ENCODE peak calls at places on chromosomes 6 and 20, in eight cellular contexts. S is activated CD8-positive, alpha-beta T cell treated with anti-CD3 and anti-CD28 coated beads for 36 hours; W is neural progenitor cell; O is astrocyte of the cerebellum; U is right atrium auricular region; C is SK-N-SH; E is adrenal gland; N is spleen. D is an unnamed sample.

GRCh38 chr6:111280445-111280844 is 193.1 kb downstream of the SLC16A10 start:
- DNase-seq in S (no peak), W (no peak), O (peak; percentile 38), U (no peak), C (no peak), E (no peak), N (no peak), D (no peak)

GRCh38 chr6:157989541-157990289 is 8.1 kb downstream of the SYNJ2 start:
- DNase-seq in S (peak; percentile 44), W (no peak), O (no peak), U (no peak), C (peak; percentile 79), E (peak; percentile 93), N (peak; percentile 77), D (no peak)

GRCh38 chr6:34346175-34347119 is 46.0 kb downstream of the NUDT3 start:
- DNase-seq in S (no peak), W (no peak), O (no peak), U (no peak), C (no peak), E (no peak), N (no peak), D (peak; percentile 44)

GRCh38 chr6:1170793-1171192 is 141.1 kb upstream of the FOXQ1 start:
- DNase-seq in S (no peak), W (no peak), O (peak; percentile 1), U (no peak), C (no peak), E (no peak), N (no peak), D (no peak)

GRCh38 chr6:168450921-168451320 is 9.9 kb downstream of the SMOC2 start:
- DNase-seq in S (no peak), W (no peak), O (no peak), U (no peak), C (no peak), E (no peak), N (no peak), D (no peak)

GRCh38 chr6:6803180-6803978 is 214.9 kb downstream of the LY86 start:
- DNase-seq in S (peak; percentile 63), W (no peak), O (no peak), U (no peak), C (no peak), E (no peak), N (peak; percentile 88), D (peak; percentile 50)

GRCh38 chr6:139367810-139368321 is 6.6 kb downstream of the CITED2 start:
- DNase-seq in S (no peak), W (peak; percentile 93), O (peak; percentile 26), U (no peak), C (no peak), E (no peak), N (no peak), D (no peak)

GRCh38 chr6:79803917-79804316 is 143.4 kb downstream of the ELOVL4 start:
- DNase-seq in S (no peak), W (no peak), O (no peak), U (no peak), C (no peak), E (no peak), N (no peak), D (no peak)

GRCh38 chr6:109740787-109741186 is 49.7 kb downstream of the FIG4 start:
- DNase-seq in S (peak; percentile 9), W (no peak), O (no peak), U (no peak), C (no peak), E (no peak), N (peak; percentile 71), D (no peak)

GRCh38 chr6:156756630-156757610 is 20.3 kb upstream of the ARID1B start:
- DNase-seq in S (no peak), W (no peak), O (no peak), U (no peak), C (no peak), E (no peak), N (no peak), D (no peak)

GRCh38 chr6:28772480-28773381 is 151.1 kb downstream of the TRIM27 start:
- DNase-seq in S (no peak), W (peak; percentile 53), O (no peak), U (no peak), C (no peak), E (no peak), N (no peak), D (no peak)

GRCh38 chr6:27601668-27602254 is 128.9 kb upstream of the ZNF184 start:
- DNase-seq in S (no peak), W (peak; percentile 65), O (no peak), U (no peak), C (no peak), E (no peak), N (no peak), D (no peak)

GRCh38 chr6:39091163-39091562 is 23.8 kb downstream of the SAYSD1 start:
- DNase-seq in S (no peak), W (no peak), O (no peak), U (no peak), C (no peak), E (no peak), N (no peak), D (no peak)

GRCh38 chr6:39093167-39093708 is 21.7 kb downstream of the SAYSD1 start:
- DNase-seq in S (no peak), W (no peak), O (no peak), U (no peak), C (no peak), E (no peak), N (no peak), D (no peak)

GRCh38 chr6:39095578-39095977 is 19.4 kb downstream of the SAYSD1 start:
- DNase-seq in S (no peak), W (no peak), O (no peak), U (no peak), C (no peak), E (no peak), N (no peak), D (no peak)

GRCh38 chr6:39090036-39090435 is 24.9 kb downstream of the SAYSD1 start:
- DNase-seq in S (no peak), W (no peak), O (no peak), U (no peak), C (no peak), E (no peak), N (no peak), D (no peak)

GRCh38 chr6:39092124-39092523 is 22.9 kb downstream of the SAYSD1 start:
- DNase-seq in S (peak; percentile 24), W (peak; percentile 62), O (no peak), U (no peak), C (peak; percentile 41), E (no peak), N (no peak), D (no peak)
- TF ChIP-seq CTCF in S (no peak), W (peak; percentile 48), O (no peak), U (peak; percentile 29), C (no peak), E (no peak), N (no peak), D (no peak)

DNA sequence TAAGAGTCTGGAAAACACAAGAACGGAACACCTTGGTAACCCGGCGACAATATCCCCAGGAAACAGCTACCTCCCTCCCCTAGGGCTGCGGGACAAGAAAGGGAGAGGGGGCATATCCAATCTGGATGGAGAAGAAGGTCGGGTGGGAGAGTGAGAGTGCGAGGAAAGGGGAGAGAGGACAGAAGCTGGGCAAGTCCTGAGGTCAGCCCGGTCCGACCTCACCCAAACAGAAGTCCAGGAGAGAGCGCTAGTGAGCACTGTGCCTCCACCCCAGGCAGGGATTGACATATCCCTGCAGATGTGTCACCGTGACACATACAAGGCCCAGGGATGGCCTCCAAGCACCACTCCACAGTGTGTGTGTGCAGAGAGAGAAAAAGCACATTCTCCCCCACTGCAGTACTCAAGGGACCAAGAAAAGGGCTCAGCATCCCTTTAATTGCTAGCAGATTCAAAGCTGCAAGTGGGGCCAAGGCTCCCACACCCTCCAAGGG is 3.3 kb downstream of the PXDC1 start:
- DNase-seq in S (peak; percentile 56), W (peak; percentile 84), O (no peak), U (peak; percentile 89), C (peak; percentile 86), E (peak; percentile 90), N (no peak), D (peak; percentile 77)
- TF ChIP-seq CTCF in S (peak; percentile 42), W (peak; percentile 63), O (peak; percentile 76), U (peak; percentile 82), C (peak; percentile 80), E (peak; percentile 77), N (peak; percentile 30), D (peak; percentile 44)

DNA sequence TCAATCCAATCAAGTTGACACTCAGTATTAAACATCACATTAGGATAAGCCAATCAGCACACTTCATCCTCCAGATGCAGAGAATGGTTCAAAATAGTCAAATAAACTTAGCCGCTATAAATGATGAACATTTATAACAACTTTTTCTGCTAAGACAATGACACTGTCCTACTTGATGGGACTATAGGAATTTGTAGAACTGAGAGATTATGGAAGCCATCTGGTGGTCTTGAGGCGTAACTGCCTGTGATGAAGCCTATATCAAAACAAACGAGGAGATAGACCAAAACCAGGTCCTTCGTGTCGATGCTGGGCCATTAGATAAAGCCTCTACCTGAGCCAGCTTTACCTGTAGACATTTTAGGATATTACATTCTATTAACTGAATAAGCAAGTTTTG is 631.1 kb downstream of the COL12A1 start:
- DNase-seq in S (no peak), W (peak; percentile 46), O (no peak), U (no peak), C (peak; percentile 13), E (no peak), N (no peak), D (peak; percentile 12)
- TF ChIP-seq CTCF in S (peak; percentile 25), W (peak; percentile 64), O (peak; percentile 74), U (peak; percentile 56), C (peak; percentile 69), E (peak; percentile 34), N (no peak), D (peak; percentile 11)

DNA sequence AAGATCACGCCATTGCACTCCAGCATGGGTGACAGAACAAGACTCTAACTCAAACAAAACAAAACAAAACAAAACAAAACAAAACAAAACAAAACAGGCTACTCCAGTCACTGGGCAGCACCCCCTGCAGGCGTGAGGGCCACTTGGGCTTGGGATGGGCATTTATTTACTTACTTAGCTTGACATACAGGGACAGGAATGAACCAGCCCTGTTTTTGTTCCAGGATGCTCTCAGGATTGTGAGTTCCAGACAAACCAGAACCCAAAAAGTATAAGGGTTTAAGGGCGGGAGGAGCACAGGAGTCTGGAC is 4.0 kb upstream of the PTPN1 start:
- DNase-seq in S (no peak), W (no peak), O (no peak), U (no peak), C (no peak), E (no peak), N (no peak), D (no peak)
- TF ChIP-seq CTCF in S (no peak), W (peak; percentile 23), O (no peak), U (no peak), C (no peak), E (no peak), N (no peak), D (no peak)